ENCODE peak calls at places on chromosomes 16 and 17, in four cellular contexts. F is right lobe of liver, Q is SJSA1, Z is H1. O is an unnamed sample. For H3K9me3, the result is how much of the 10 kb centered on the place peaks cover.

GRCh38 chr17:51128089-51128488 is 7.4 kb upstream of the SPAG9 start:
- DNase-seq in F (no peak), Q (no peak), Z (no peak), O (no peak)

GRCh38 chr17:17351901-17352781 is 49.0 kb downstream of the NT5M start:
- DNase-seq in F (peak), Q (no peak), Z (no peak), O (peak)

GRCh38 chr16:89890200-89890599 is 16.8 kb downstream of the TCF25 start:
- DNase-seq in F (no peak), Q (no peak), Z (no peak), O (no peak)

GRCh38 chr17:29617125-29617480 is 5.6 kb downstream of the CORO6 start:
- DNase-seq in F (peak), Q (no peak), Z (no peak), O (peak)

GRCh38 chr17:8673621-8674020 is 43.1 kb upstream of the MYH10 start:
- DNase-seq in F (no peak), Q (no peak), Z (no peak), O (no peak)

GRCh38 chr16:77993111-77993571 is 29.2 kb upstream of the CLEC3A start:
- DNase-seq in F (no peak), Q (no peak), Z (no peak), O (no peak)

GRCh38 chr17:32519769-32520701 is 33.2 kb downstream of the CDK5R1 start:
- DNase-seq in F (no peak), Q (no peak), Z (no peak), O (no peak)

GRCh38 chr16:3577302-3577752 is at the start of gene NLRC3:
- DNase-seq in F (no peak), Q (no peak), Z (no peak), O (no peak)

GRCh38 chr16:5850632-5851175 is 753.1 kb upstream of the EEF2KMT start:
- DNase-seq in F (no peak), Q (no peak), Z (no peak), O (no peak)

GRCh38 chr17:80780381-80781187 is 211.1 kb upstream of the CHMP6 start:
- DNase-seq in F (no peak), Q (no peak), Z (no peak), O (peak)

GRCh38 chr17:28684963-28685362 is 23.0 kb downstream of the SUPT6H start:
- DNase-seq in F (no peak), Q (no peak), Z (no peak), O (no peak)

GRCh38 chr16:24499193-24499814 is 40.1 kb upstream of the RBBP6 start:
- DNase-seq in F (no peak), Q (no peak), Z (peak), O (no peak)

GRCh38 chr16:81448154-81449131 is 3.8 kb downstream of the CMIP start:
- DNase-seq in F (peak), Q (no peak), Z (no peak), O (peak)

GRCh38 chr17:75557075-75557851 is 30.3 kb upstream of the MYO15B start:
- DNase-seq in F (peak), Q (no peak), Z (no peak), O (no peak)

GRCh38 chr16:3101841-3102470 is 2.9 kb upstream of the ZSCAN10 start:
- DNase-seq in F (no peak), Q (no peak), Z (no peak), O (no peak)

GRCh38 chr17:42421479-42422332 is 1.4 kb downstream of the CAVIN1 start:
- DNase-seq in F (peak), Q (peak), Z (no peak), O (peak)

GRCh38 chr17:2111691-2112090 is 56.8 kb downstream of the HIC1 start:
- DNase-seq in F (no peak), Q (peak), Z (no peak), O (no peak)

GRCh38 chr17:22272363-22273146 is 580.2 kb downstream of the KCNJ18 start:
- DNase-seq in F (no peak), Q (no peak), Z (no peak), O (peak)
- H3K9me3 ChIP-seq in F (under half), Q (under half), Z (half or more), O (under half)

GRCh38 chr17:70519300-70519699 is 350.0 kb downstream of the KCNJ2 start:
- DNase-seq in F (no peak), Q (no peak), Z (no peak), O (no peak)

GRCh38 chr17:70523407-70523806 is 354.1 kb downstream of the KCNJ2 start:
- DNase-seq in F (no peak), Q (no peak), Z (no peak), O (no peak)

GRCh38 chr17:70517808-70518207 is 348.5 kb downstream of the KCNJ2 start:
- DNase-seq in F (no peak), Q (no peak), Z (no peak), O (no peak)

GRCh38 chr17:70520447-70520846 is 351.1 kb downstream of the KCNJ2 start:
- DNase-seq in F (no peak), Q (no peak), Z (no peak), O (no peak)

DNA sequence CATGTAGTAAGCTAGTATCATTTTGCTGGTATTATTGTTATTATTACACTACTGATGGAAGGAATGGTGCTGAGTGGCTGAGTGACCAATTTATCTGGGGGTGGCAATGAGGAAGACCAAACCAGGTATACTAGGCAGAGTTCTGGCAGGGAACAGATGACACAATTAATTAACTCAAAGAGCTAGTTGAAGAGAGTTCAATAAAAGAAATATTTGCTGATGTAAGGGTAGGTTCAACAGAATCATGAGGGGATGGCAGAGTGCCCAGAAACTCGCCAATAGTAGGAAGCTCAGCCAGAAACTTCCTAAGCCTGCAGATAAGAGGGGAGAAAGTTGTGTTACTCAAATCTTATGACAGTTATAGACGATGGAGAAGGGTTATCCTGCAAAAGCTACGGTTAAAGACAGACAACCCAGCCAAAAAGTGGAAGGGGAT is 352.5 kb downstream of the KCNJ2 start:
- DNase-seq in F (peak), Q (no peak), Z (no peak), O (no peak)
- H3K27ac ChIP-seq in F (no peak), Q (no peak), Z (no peak), O (no peak)

GRCh38 chr16:10938321-10938720 is 3.9 kb downstream of the DEXI start:
- DNase-seq in F (no peak), Q (no peak), Z (no peak), O (peak)

GRCh38 chr16:10940501-10941079 is 1.7 kb downstream of the DEXI start:
- DNase-seq in F (peak), Q (no peak), Z (no peak), O (no peak)

GRCh38 chr16:10938844-10939648 is 3.2 kb downstream of the DEXI start:
- DNase-seq in F (no peak), Q (no peak), Z (no peak), O (no peak)

GRCh38 chr16:10941127-10941933 is 938 bp downstream of the DEXI start:
- DNase-seq in F (peak), Q (no peak), Z (no peak), O (no peak)

DNA sequence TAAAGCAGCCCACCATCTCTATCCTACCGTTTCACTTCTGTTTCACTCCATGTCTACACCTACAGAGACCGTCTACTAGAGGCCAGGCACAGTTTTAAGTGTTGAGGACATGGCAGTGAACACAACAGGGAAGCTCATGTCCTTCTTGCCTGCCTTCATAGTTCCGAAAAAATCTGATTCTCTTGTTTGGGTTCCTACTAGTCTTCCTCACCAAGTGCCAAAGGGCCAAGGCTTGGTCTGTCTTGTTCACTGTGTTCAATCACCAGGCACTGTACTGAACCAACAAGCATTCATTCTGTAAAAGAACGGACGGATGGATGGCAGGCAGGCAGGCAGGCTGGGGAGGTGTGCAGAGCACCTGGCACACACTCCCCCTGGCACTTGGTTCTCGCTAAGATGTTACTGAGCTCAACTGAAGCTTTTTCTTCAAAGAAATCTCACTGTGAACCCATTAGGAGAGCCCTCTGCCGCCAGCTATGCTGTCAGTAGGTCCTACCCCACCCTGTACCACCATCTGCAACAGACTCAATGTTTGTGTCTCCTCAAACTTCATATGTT is 2.5 kb downstream of the DEXI start:
- DNase-seq in F (no peak), Q (no peak), Z (no peak), O (no peak)
- H3K4me3 ChIP-seq in F (peak), Q (no peak), Z (no peak), O (no peak)

DNA sequence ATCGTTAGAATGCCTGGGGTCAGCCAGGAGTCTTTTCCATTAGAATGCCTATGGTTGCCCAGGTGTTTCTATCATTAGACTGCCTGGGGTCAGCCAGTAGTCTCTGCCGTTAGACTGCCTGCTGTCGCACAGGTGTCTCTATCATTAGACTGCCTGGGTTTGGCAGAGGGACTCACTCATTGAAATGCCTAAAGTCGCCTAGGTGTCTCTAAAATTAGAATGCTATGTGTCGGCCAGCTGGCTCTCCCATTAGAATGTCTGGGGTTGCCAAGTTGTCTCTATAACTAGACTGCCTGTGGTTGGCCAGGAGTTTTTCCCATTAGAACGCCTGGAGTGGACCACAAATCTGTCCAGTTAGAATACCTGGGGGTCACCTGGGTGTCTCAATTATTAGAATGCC is 2266.5 kb downstream of the TP53TG3F start:
- DNase-seq in F (no peak), Q (no peak), Z (no peak), O (no peak)
- H3K9me3 ChIP-seq in F (under half), Q (under half), Z (half or more), O (under half)

O was measured in aorta.